ENCODE peak calls at places on chromosomes 16 and 17, in six cellular contexts. Y is A549, V is HFFc6, D is GM10248, M is mucosa of descending colon, J is endothelial cell. K is an unnamed sample.

GRCh38 chr16:57814896-57815295 is 12.6 kb upstream of the KIFC3 start:
- DNase-seq in Y (no peak), V (no peak), D (no peak), M (no peak), J (no peak), K (no peak)

GRCh38 chr17:76943781-76944213 is 75.6 kb downstream of the MGAT5B start:
- DNase-seq in Y (no peak), V (no peak), D (no peak), M (no peak), J (no peak), K (no peak)

GRCh38 chr16:84599528-84600202 is 18.2 kb downstream of the COTL1 start:
- DNase-seq in Y (no peak), V (peak), D (peak), M (no peak), J (peak), K (peak)

GRCh38 chr16:247027-247426 is 12.4 kb downstream of the FAM234A start:
- DNase-seq in Y (no peak), V (no peak), D (no peak), M (no peak), J (no peak), K (no peak)

GRCh38 chr17:7015587-7016020 is 3.2 kb downstream of the RNASEK start:
- DNase-seq in Y (no peak), V (no peak), D (no peak), M (peak), J (no peak), K (peak)

GRCh38 chr16:15521758-15522509 is 87.5 kb downstream of the BMERB1 start:
- DNase-seq in Y (no peak), V (no peak), D (no peak), M (no peak), J (no peak), K (no peak)

GRCh38 chr16:48628359-48628985 is 18.5 kb upstream of the N4BP1 start:
- DNase-seq in Y (no peak), V (no peak), D (no peak), M (no peak), J (no peak), K (no peak)

GRCh38 chr17:2034806-2035548 is 5.0 kb downstream of the DPH1 start:
- DNase-seq in Y (no peak), V (peak), D (no peak), M (no peak), J (no peak), K (no peak)

GRCh38 chr17:50943575-50943933 is 77.4 kb upstream of the TOB1 start:
- DNase-seq in Y (no peak), V (no peak), D (no peak), M (no peak), J (no peak), K (peak)

GRCh38 chr17:8117980-8118768 is at the start of gene ALOXE3:
- DNase-seq in Y (peak), V (peak), D (no peak), M (peak), J (no peak), K (no peak)

GRCh38 chr16:619476-620100 is 11.2 kb upstream of the WFIKKN1 start:
- DNase-seq in Y (no peak), V (no peak), D (no peak), M (no peak), J (no peak), K (no peak)

GRCh38 chr16:65446441-65446840 is 324.6 kb upstream of the CDH11 start:
- DNase-seq in Y (no peak), V (no peak), D (no peak), M (no peak), J (no peak), K (no peak)

GRCh38 chr16:53417011-53417410 is 17.3 kb upstream of the RBL2 start:
- DNase-seq in Y (no peak), V (no peak), D (no peak), M (no peak), J (no peak), K (no peak)

GRCh38 chr17:61414141-61414935 is 14.7 kb downstream of the TBX2 start:
- DNase-seq in Y (no peak), V (no peak), D (no peak), M (no peak), J (no peak), K (peak)

GRCh38 chr16:72502654-72503005 is 330.7 kb upstream of the PMFBP1 start:
- DNase-seq in Y (no peak), V (no peak), D (no peak), M (no peak), J (no peak), K (no peak)

GRCh38 chr16:22318690-22319358 is 21.6 kb downstream of the POLR3E start:
- DNase-seq in Y (peak), V (peak), D (peak), M (peak), J (peak), K (peak)

GRCh38 chr16:67748791-67749282 is 29.7 kb upstream of the GFOD2 start:
- DNase-seq in Y (no peak), V (no peak), D (no peak), M (no peak), J (no peak), K (no peak)

GRCh38 chr17:35799942-35800341 is 4.5 kb upstream of the MMP28 start:
- DNase-seq in Y (peak), V (peak), D (no peak), M (peak), J (no peak), K (no peak)

GRCh38 chr17:28960256-28961106 is 9.2 kb upstream of the PHF12 start:
- DNase-seq in Y (no peak), V (no peak), D (no peak), M (no peak), J (no peak), K (no peak)

GRCh38 chr17:83067071-83067717 is 12.2 kb upstream of the METRNL start:
- DNase-seq in Y (no peak), V (no peak), D (no peak), M (no peak), J (no peak), K (no peak)

GRCh38 chr17:74840989-74841666 is 18.6 kb downstream of the GRIN2C start:
- DNase-seq in Y (no peak), V (peak), D (no peak), M (peak), J (no peak), K (no peak)

GRCh38 chr17:82407255-82407654 is 10.9 kb upstream of the HEXD start:
- DNase-seq in Y (no peak), V (no peak), D (no peak), M (no peak), J (no peak), K (no peak)

GRCh38 chr16:24975428-24975889 is 39.7 kb downstream of the ARHGAP17 start:
- DNase-seq in Y (no peak), V (no peak), D (peak), M (no peak), J (no peak), K (peak)

GRCh38 chr17:64428406-64428805 is 20.5 kb upstream of the MILR1 start:
- DNase-seq in Y (no peak), V (no peak), D (no peak), M (no peak), J (no peak), K (no peak)

GRCh38 chr16:1286492-1287094 is 22.8 kb upstream of the UBE2I start:
- DNase-seq in Y (no peak), V (no peak), D (no peak), M (no peak), J (no peak), K (no peak)

GRCh38 chr17:48611681-48612455 is 1.1 kb upstream of the HOXB7 start:
- DNase-seq in Y (peak), V (no peak), D (no peak), M (peak), J (no peak), K (no peak)

GRCh38 chr16:28549301-28549899 is 4.3 kb upstream of the SGF29 start:
- DNase-seq in Y (peak), V (peak), D (no peak), M (no peak), J (no peak), K (no peak)

GRCh38 chr16:28554634-28555423 is 1.1 kb downstream of the SGF29 start:
- DNase-seq in Y (no peak), V (no peak), D (no peak), M (no peak), J (no peak), K (no peak)

GRCh38 chr16:28555593-28555992 is 1.9 kb downstream of the SGF29 start:
- DNase-seq in Y (no peak), V (no peak), D (no peak), M (no peak), J (no peak), K (peak)

GRCh38 chr16:28556914-28557320 is 3.2 kb downstream of the SGF29 start:
- DNase-seq in Y (no peak), V (no peak), D (no peak), M (no peak), J (no peak), K (no peak)

DNA sequence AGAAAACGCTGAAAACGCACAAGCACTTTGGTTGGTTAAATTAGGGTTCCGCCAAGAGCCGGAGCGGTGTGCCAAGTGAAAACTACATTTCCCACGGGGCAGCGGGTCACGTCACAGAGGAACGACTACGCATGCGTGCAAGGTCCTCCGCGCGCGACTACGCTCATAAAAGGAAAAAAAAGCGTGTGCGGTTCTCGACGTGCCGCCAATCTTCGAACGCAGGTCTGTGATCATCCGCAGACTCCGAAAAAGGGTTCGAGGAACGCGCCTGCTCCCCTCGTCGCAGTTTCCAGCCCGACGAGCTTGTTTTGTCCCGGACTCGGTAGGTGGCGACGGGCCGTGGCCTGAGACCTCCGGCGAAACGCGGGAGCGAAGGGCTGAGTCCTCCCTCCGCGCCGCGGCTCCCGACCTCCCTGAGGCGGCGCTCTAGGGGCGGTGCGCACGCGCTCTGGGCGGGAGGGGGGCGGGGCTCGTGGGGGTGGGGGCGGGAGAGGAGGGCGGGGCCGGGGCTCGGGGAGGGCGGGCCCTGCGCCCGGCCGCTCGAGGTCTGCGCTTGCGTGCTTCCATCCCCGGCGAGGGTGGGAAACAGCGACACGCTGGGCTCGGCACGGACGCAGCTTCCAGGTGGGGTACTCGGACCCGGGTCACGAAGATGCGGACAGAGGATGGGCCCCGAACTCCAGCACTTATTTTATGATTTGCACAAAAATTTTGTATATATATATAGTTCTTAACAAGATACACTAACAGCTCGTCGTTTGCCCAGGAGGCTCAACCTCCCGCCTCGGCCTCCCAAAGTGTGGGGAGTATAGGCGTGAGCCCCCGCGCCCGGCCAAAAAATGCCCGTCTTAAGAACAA is at the start of gene SGF29:
- DNase-seq in Y (peak), V (peak), D (peak), M (peak), J (peak), K (peak)
- TF ChIP-seq CTCF in Y (peak), V (peak), D (peak), M (peak), J (no peak), K (peak)

GRCh38 chr16:56670640-56670934 is 973 bp downstream of the MT1H start:
- DNase-seq in Y (no peak), V (no peak), D (no peak), M (no peak), J (no peak), K (no peak)

GRCh38 chr16:56671706-56672105 is 2.1 kb downstream of the MT1H start:
- DNase-seq in Y (no peak), V (no peak), D (no peak), M (no peak), J (no peak), K (no peak)

GRCh38 chr16:56673916-56674315 is 4.3 kb downstream of the MT1H start:
- DNase-seq in Y (no peak), V (peak), D (no peak), M (peak), J (peak), K (no peak)

GRCh38 chr16:56675685-56676210 is 6.1 kb downstream of the MT1H start:
- DNase-seq in Y (no peak), V (no peak), D (no peak), M (peak), J (no peak), K (no peak)

GRCh38 chr16:56672761-56673536 is 3.3 kb downstream of the MT1H start:
- DNase-seq in Y (no peak), V (no peak), D (no peak), M (no peak), J (no peak), K (no peak)
- TF ChIP-seq CTCF in Y (no peak), V (no peak), D (no peak), M (no peak), J (no peak), K (no peak)

GRCh38 chr17:37137070-37137610 is 188.4 kb downstream of the AATF start:
- DNase-seq in Y (no peak), V (no peak), D (no peak), M (no peak), J (no peak), K (no peak)
- TF ChIP-seq CTCF in Y (no peak), V (peak), D (no peak), M (no peak), J (no peak), K (no peak)

GRCh38 chr17:66858182-66859083 is 23.5 kb downstream of the CACNG5 start:
- DNase-seq in Y (no peak), V (no peak), D (no peak), M (no peak), J (no peak), K (no peak)

GRCh38 chr17:66850692-66851091 is 15.8 kb downstream of the CACNG5 start:
- DNase-seq in Y (no peak), V (no peak), D (no peak), M (peak), J (no peak), K (no peak)

GRCh38 chr17:66860204-66860603 is 25.3 kb downstream of the CACNG5 start:
- DNase-seq in Y (no peak), V (no peak), D (no peak), M (no peak), J (no peak), K (no peak)

GRCh38 chr17:66849851-66850580 is 15.1 kb downstream of the CACNG5 start:
- DNase-seq in Y (no peak), V (no peak), D (no peak), M (no peak), J (no peak), K (no peak)

DNA sequence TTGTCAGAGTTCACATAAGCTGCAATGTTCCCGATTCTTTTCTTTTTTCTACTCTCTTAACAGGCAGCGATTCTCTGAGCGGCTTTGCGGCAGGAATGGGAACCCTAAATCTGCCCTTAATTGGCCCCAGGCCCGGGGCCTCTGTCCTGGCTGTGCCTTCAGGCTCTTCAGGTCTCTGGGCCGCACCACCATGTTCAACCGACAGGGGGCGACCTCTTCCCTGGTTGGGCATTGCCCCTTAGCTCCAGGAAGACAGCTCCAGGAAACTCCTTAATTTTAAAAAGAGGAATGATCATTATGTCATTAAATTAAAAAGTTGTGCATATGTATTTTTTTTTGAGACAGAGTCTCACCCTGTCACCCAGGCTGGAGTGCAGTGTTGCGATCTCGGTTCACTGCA is 20.3 kb downstream of the CACNG5 start:
- DNase-seq in Y (no peak), V (no peak), D (no peak), M (peak), J (no peak), K (no peak)
- TF ChIP-seq CTCF in Y (peak), V (peak), D (peak), M (no peak), J (peak), K (peak)

DNA sequence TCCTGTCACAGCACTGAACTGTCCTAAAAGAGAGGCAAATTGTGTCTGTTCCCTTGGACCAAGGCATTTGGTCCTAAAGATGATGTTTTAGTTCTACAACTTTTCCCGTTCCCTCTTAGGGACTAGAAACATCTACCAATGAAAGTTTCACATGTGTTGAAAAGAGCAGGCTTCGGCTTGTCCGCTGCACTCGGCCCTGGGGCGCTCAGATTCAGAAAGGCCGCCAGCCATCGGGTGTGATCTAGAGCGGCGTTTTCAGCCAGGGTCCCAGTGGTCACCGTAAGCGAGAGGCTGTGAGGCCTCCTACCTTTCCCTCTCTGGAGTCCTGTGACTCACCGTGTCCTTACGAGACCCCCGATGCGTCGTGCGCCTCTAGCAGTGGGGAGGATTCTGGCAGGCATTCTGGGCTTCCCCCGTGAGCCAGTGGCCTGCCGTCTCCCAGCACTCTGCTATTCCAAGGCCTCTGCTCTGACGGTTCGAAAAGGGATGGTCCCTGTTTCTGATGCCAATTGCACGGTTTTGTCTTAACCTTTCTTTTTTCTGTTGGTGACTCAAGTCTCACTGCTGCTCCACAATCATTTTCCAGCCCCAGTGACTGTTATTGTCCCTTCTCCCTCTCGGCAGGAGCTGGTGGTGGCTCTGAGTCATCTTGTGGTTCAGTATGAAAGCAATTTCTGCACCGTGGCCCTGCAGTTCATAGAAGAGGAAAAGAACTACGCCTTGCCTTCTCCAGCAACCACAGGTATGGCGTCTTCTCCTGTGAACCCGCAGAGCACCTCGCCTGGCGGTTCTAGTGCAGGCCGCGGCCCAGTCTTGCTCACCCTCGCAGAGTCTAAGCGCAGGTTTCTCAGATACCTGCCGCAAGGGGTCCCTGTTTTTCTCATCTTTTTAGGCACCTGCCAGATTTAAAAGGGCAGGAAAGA is 100.3 kb upstream of the CHMP6 start:
- DNase-seq in Y (peak), V (peak), D (peak), M (peak), J (no peak), K (peak)
- TF ChIP-seq CTCF in Y (peak), V (peak), D (no peak), M (no peak), J (no peak), K (no peak)

GRCh38 chr17:58338454-58338841 is 9.9 kb upstream of the TSPOAP1 start:
- DNase-seq in Y (no peak), V (no peak), D (no peak), M (no peak), J (no peak), K (no peak)
- TF ChIP-seq CTCF in Y (no peak), V (no peak), D (peak), M (no peak), J (no peak), K (no peak)

DNA sequence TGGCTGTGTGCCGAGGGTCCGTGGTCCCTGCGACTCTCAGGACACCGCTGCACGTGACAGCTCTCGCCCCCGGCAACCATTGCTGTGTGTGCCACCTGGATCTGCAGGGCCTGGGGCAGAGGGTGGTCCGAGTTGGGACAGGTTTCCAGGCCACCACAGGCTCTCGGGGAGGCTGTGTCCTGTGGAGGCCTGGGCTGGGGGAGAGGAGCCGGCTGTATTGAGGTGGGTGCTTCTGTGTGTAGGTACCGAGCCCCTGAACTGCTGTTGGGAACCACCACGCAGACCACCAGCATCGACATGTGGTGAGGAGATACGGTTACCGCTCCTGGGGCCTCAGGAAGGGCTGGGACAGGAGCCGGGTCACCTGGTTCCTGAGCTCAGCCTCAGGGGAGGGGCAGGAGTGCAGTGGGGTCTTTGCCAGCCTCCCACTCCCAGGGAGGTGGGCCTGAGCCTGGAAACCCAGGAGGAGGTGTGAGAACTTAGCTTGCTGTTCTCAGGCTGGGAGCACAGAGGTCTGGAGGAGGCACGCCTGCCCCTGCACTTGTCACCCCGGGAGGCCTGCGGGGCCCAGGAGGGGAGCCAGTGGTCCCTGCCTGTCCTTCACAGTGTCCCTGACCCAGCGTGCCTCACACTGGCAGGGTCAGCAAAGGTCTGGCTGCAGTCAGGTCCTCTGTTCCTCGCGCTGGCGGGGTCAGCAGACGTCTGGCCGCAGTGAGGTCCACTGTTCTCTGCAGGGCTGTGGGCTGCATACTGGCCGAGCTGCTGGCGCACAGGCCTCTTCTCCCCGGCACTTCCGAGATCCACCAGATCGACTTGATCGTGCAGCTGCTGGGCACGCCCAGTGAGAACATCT is 7.3 kb downstream of the SPATA2L start:
- DNase-seq in Y (no peak), V (no peak), D (no peak), M (no peak), J (no peak), K (no peak)
- TF ChIP-seq CTCF in Y (no peak), V (no peak), D (no peak), M (no peak), J (no peak), K (no peak)

DNA sequence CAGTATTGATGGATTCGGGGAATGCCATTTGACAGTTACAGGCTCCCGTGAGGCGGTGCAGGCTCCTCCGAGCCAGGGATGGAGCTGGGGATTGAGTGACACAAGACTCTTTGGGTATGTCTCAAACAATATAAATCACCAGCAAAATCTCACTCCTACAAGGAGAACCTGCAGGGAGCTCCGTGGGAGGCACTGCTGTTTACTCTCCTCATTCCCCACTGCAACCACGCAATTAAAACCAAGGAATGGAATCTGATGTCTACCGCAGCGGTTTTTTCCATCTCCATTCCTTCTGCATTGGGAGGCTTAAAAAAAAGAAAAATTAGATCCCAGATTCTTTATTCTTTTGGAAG is 157.9 kb downstream of the WWOX start:
- DNase-seq in Y (no peak), V (no peak), D (no peak), M (no peak), J (no peak), K (no peak)
- TF ChIP-seq CTCF in Y (no peak), V (no peak), D (no peak), M (no peak), J (no peak), K (no peak)